ENCODE peak calls at places on chromosomes 1 and 21, in eight cellular contexts. A is CD8-positive, alpha-beta T cell; K is uterus; Z is left ventricle myocardium inferior; Q is dorsolateral prefrontal cortex; I is A549; B is transverse colon; T is brain microvascular endothelial cell. G is an unnamed sample.

GRCh38 chr21:34935868-34936267 is 113.2 kb downstream of the RUNX1 start:
- DNase-seq in I (no peak), K (no peak), Z (no peak), T (no peak), Q (no peak), B (no peak), A (no peak), G (no peak)

GRCh38 chr1:18547460-18547859 is 66.7 kb downstream of the KLHDC7A start:
- DNase-seq in B (no peak), Z (no peak), T (no peak), I (no peak), K (no peak), A (no peak), Q (no peak), G (no peak)

GRCh38 chr1:112395261-112395831 is 668 bp upstream of the CTTNBP2NL start:
- DNase-seq in A (no peak), T (no peak), K (no peak), Z (no peak), I (no peak), B (no peak), Q (no peak), G (no peak)

GRCh38 chr1:42860339-42861013 is 14.1 kb downstream of the ZNF691 start:
- DNase-seq in A (no peak), K (no peak), Q (no peak), T (no peak), B (no peak), I (no peak), Z (no peak), G (no peak)

GRCh38 chr1:180181048-180181447 is 26.4 kb downstream of the QSOX1 start:
- DNase-seq in K (no peak), A (no peak), T (peak; percentile 37), I (peak; percentile 36), B (no peak), Z (no peak), Q (no peak), G (peak; percentile 42)

GRCh38 chr1:19872190-19872589 is 10.0 kb upstream of the OTUD3 start:
- DNase-seq in I (peak; percentile 40), Z (no peak), K (no peak), B (peak; percentile 84), T (no peak), Q (no peak), A (no peak), G (no peak)

GRCh38 chr1:151612506-151613274 is 840 bp downstream of the SNX27 start:
- DNase-seq in K (peak; percentile 50), A (no peak), B (peak; percentile 38), T (no peak), I (peak; percentile 26), Q (peak; percentile 45), Z (peak; percentile 22), G (peak; percentile 55)

GRCh38 chr1:48469616-48470500 is 2.1 kb downstream of the SPATA6 start:
- DNase-seq in Q (peak; percentile 41), Z (peak; percentile 64), A (no peak), B (peak; percentile 67), I (no peak), K (peak; percentile 47), T (peak; percentile 60), G (peak; percentile 67)

GRCh38 chr1:85449356-85449755 is 15.6 kb downstream of the DDAH1 start:
- DNase-seq in Q (no peak), T (no peak), A (no peak), I (no peak), Z (no peak), B (no peak), K (no peak), G (no peak)

GRCh38 chr1:42922687-42923366 is 35.8 kb downstream of the SLC2A1 start:
- DNase-seq in Z (no peak), K (no peak), I (peak; percentile 83), T (peak; percentile 67), A (no peak), B (peak; percentile 59), Q (no peak), G (peak; percentile 67)

DNA sequence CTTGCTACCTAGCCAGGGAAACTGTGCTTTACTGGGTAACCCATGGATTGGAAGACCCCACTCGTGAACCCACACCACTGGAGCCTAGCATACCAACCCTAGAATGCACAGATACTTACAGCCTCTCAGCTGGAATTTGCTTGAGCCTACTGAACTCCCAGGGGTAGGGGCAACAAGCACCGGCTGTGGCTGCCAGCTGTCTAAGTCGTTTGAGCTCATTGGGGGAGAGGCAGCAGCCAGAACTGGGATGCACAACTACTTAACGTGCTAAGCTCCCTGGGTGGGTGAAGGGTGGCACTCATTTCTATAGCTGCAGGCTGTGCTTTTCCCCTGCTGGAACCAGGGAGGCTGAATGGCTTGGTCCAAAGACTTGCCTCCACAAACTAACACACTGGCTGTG is 212.4 kb downstream of the ZNF648 start:
- DNase-seq in Z (no peak), T (no peak), I (no peak), A (no peak), Q (no peak), B (no peak), K (no peak), G (no peak)
- TF ChIP-seq CTCF in Z (no peak), T (no peak), I (no peak), A (no peak), Q (no peak), B (no peak), K (no peak), G (no peak)

GRCh38 chr1:67683736-67684525 is 1.1 kb upstream of the GADD45A start:
- DNase-seq in I (no peak), T (peak; percentile 41), B (peak; percentile 18), K (no peak), Z (no peak), Q (peak; percentile 38), A (no peak), G (no peak)
- H3K27ac ChIP-seq in I (peak overlapping the region; percentile 64), T (peak overlapping the region; percentile 92), B (peak overlapping the region; percentile 97), K (peak overlapping the region; percentile 63), Z (peak overlapping the region; percentile 99), Q (peak overlapping the region; percentile 89), A (no peak overlapping the region), G (no peak overlapping the region)

GRCh38 chr21:42964561-42965560 is 9.5 kb upstream of the PKNOX1 start:
- DNase-seq in I (no peak), Q (peak; percentile 52), K (no peak), A (no peak), T (no peak), B (no peak), Z (no peak), G (no peak)

GRCh38 chr21:42956824-42957632 is 17.3 kb upstream of the PKNOX1 start:
- DNase-seq in T (no peak), Q (no peak), A (no peak), I (no peak), B (no peak), Z (no peak), K (no peak), G (no peak)

GRCh38 chr21:42964086-42964485 is 10.3 kb upstream of the PKNOX1 start:
- DNase-seq in K (no peak), A (no peak), Q (no peak), B (no peak), I (no peak), T (no peak), Z (no peak), G (no peak)

GRCh38 chr21:42962360-42963007 is 11.9 kb upstream of the PKNOX1 start:
- DNase-seq in Q (no peak), A (no peak), I (no peak), B (no peak), K (no peak), T (no peak), Z (no peak), G (no peak)

GRCh38 chr21:42959754-42960153 is 14.6 kb upstream of the PKNOX1 start:
- DNase-seq in A (no peak), T (no peak), Z (no peak), K (no peak), Q (no peak), I (no peak), B (no peak), G (no peak)
- H3K4me3 ChIP-seq in A (no peak overlapping the region), T (no peak overlapping the region), Z (no peak overlapping the region), K (no peak overlapping the region), Q (no peak overlapping the region), I (no peak overlapping the region), B (no peak overlapping the region), G (no peak overlapping the region)

GRCh38 chr1:55338448-55338820 is 123.3 kb upstream of the USP24 start:
- DNase-seq in A (no peak), T (no peak), B (no peak), I (no peak), K (no peak), Q (no peak), Z (no peak), G (no peak)
- TF ChIP-seq CTCF in A (no peak), T (no peak), B (no peak), I (no peak), K (no peak), Q (no peak), Z (no peak), G (no peak)

GRCh38 chr1:1826356-1827088 is 48.3 kb upstream of the NADK start:
- DNase-seq in K (no peak), T (no peak), I (no peak), Z (no peak), Q (no peak), B (no peak), A (no peak), G (no peak)

GRCh38 chr1:1832151-1832550 is 53.9 kb upstream of the NADK start:
- DNase-seq in Q (no peak), K (no peak), Z (no peak), T (no peak), I (no peak), A (no peak), B (no peak), G (no peak)

GRCh38 chr1:1825217-1825616 is 46.9 kb upstream of the NADK start:
- DNase-seq in Z (no peak), Q (no peak), B (no peak), T (no peak), K (no peak), A (no peak), I (no peak), G (no peak)

GRCh38 chr1:1827089-1827433 is 48.8 kb upstream of the NADK start:
- DNase-seq in Z (no peak), A (no peak), I (no peak), B (no peak), T (no peak), K (no peak), Q (no peak), G (no peak)

DNA sequence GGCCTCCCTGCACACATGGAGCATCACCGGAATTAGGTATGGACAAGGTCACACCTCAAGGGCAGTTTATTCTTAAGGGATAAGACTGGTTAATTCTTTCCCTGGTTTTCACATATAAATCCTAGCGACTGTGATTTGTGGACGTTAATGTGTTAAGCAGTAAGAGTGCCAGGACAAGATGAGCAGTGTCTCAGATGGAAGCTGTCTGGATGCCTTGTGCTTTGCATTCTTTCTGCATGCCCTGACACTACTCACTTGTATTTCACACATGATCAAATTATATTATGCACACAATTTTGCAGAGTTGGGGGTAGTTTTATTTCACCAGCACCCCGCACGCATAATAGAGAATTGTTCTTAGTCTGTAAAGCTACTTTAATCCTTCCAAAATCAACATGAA is 49.2 kb upstream of the NADK start:
- DNase-seq in B (no peak), A (no peak), Q (no peak), T (no peak), I (no peak), K (no peak), Z (no peak), G (no peak)
- H3K27ac ChIP-seq in B (no peak overlapping the region), A (no peak overlapping the region), Q (peak overlapping the region; percentile 26), T (no peak overlapping the region), I (no peak overlapping the region), K (no peak overlapping the region), Z (no peak overlapping the region), G (no peak overlapping the region)

GRCh38 chr1:51519857-51520699 is 1.0 kb upstream of the EPS15 start:
- DNase-seq in I (no peak), B (no peak), A (no peak), Q (no peak), T (peak; percentile 84), Z (no peak), K (no peak), G (no peak)
- H3K4me3 ChIP-seq in I (no peak overlapping the region), B (no peak overlapping the region), A (no peak overlapping the region), Q (peak overlapping the region; percentile 78), T (no peak overlapping the region), Z (no peak overlapping the region), K (no peak overlapping the region), G (no peak overlapping the region)

GRCh38 chr1:229536982-229537381 is 21.5 kb downstream of the ABCB10 start:
- DNase-seq in Q (no peak), K (no peak), B (no peak), I (no peak), A (no peak), Z (no peak), T (no peak), G (no peak)
- TF ChIP-seq CTCF in Q (no peak), K (no peak), B (no peak), I (no peak), A (no peak), Z (no peak), T (no peak), G (no peak)